ENCODE peak calls at places on chromosomes 12 and 14, in nine cellular contexts. T is tibial artery, S is PC-9, U is gastrocnemius medialis, B is BE2C, P is colonic mucosa, N is lower lobe of right lung, M is aorta, Z is astrocyte. V is an unnamed sample. For H3K4me1, the result is how much of the 10 kb centered on the place peaks cover.

GRCh38 chr14:54653764-54654469 is 87.0 kb downstream of the SAMD4A start:
- DNase-seq in B (no peak), S (peak), Z (peak), P (no peak), U (peak), T (peak), M (no peak), N (no peak), V (no peak)

GRCh38 chr14:102931580-102932285 is 9.3 kb downstream of the AMN start:
- DNase-seq in P (no peak), M (peak), S (no peak), U (no peak), B (no peak), Z (no peak), N (peak), T (no peak), V (no peak)

GRCh38 chr14:29320261-29320660 is 553.7 kb downstream of the FOXG1 start:
- DNase-seq in P (no peak), U (no peak), B (no peak), S (no peak), T (no peak), Z (peak), N (no peak), M (no peak), V (no peak)

GRCh38 chr12:124543052-124543590 is 24.3 kb downstream of the NCOR2 start:
- DNase-seq in P (no peak), T (no peak), S (no peak), N (no peak), B (peak), M (no peak), Z (no peak), U (no peak), V (no peak)

GRCh38 chr12:13196302-13196921 is at the start of gene EMP1:
- DNase-seq in S (peak), T (peak), Z (peak), P (peak), M (peak), U (peak), B (no peak), N (peak), V (no peak)

GRCh38 chr14:65229431-65230286 is 127.3 kb upstream of the MAX start:
- DNase-seq in M (peak), T (peak), N (peak), U (no peak), Z (peak), B (peak), S (peak), P (peak), V (no peak)

GRCh38 chr14:51593397-51593796 is 58.3 kb upstream of the FRMD6 start:
- DNase-seq in M (no peak), S (no peak), N (no peak), P (no peak), B (no peak), U (no peak), T (no peak), Z (no peak), V (no peak)

GRCh38 chr14:104553166-104554087 is 26.1 kb upstream of the C14orf180 start:
- DNase-seq in B (peak), N (peak), T (peak), U (no peak), Z (no peak), P (no peak), M (peak), S (no peak), V (no peak)

GRCh38 chr14:60637490-60638452 is 11.5 kb downstream of the SIX1 start:
- DNase-seq in Z (no peak), S (no peak), U (no peak), T (no peak), B (no peak), N (no peak), P (no peak), M (no peak), V (no peak)

GRCh38 chr12:32051511-32052299 is 54.9 kb upstream of the BICD1 start:
- DNase-seq in M (no peak), U (no peak), T (no peak), S (peak), Z (peak), B (no peak), N (no peak), P (no peak), V (no peak)

GRCh38 chr14:36785511-36785910 is 123.9 kb downstream of the PAX9 start:
- DNase-seq in S (no peak), P (no peak), M (no peak), U (no peak), Z (no peak), B (no peak), T (no peak), N (no peak), V (no peak)

GRCh38 chr12:45217846-45218245 is 2.0 kb downstream of the ANO6 start:
- DNase-seq in Z (no peak), T (no peak), M (no peak), P (no peak), N (no peak), U (no peak), S (no peak), B (no peak), V (no peak)

GRCh38 chr12:102652645-102653313 is 172.4 kb upstream of the IGF1 start:
- DNase-seq in Z (no peak), N (no peak), M (no peak), P (no peak), U (no peak), S (no peak), T (no peak), B (no peak), V (no peak)

GRCh38 chr14:32417956-32418552 is 89.0 kb downstream of the AKAP6 start:
- DNase-seq in U (no peak), P (peak), T (no peak), S (peak), Z (peak), M (no peak), B (peak), N (no peak), V (no peak)

GRCh38 chr14:37588667-37588955 is 6.4 kb downstream of the FOXA1 start:
- DNase-seq in P (peak), S (peak), U (no peak), M (no peak), B (no peak), T (no peak), N (no peak), Z (no peak), V (no peak)

GRCh38 chr12:15196678-15197267 is 24.4 kb downstream of the RERG start:
- DNase-seq in M (no peak), U (no peak), B (no peak), T (no peak), P (no peak), S (no peak), N (no peak), Z (no peak), V (no peak)

GRCh38 chr12:21962236-21962635 is 21.0 kb upstream of the ABCC9 start:
- DNase-seq in P (no peak), S (no peak), U (no peak), T (no peak), B (no peak), Z (peak), M (no peak), N (no peak), V (no peak)

GRCh38 chr14:20848316-20848954 is 42.8 kb upstream of the RNASE3 start:
- DNase-seq in B (no peak), T (no peak), Z (peak), M (no peak), P (no peak), U (no peak), N (no peak), S (peak), V (no peak)

GRCh38 chr14:65042731-65043372 is 56.2 kb downstream of the FNTB start:
- DNase-seq in T (no peak), M (no peak), U (no peak), B (no peak), Z (no peak), S (no peak), N (peak), P (no peak), V (no peak)

GRCh38 chr12:49331360-49332222 is 5.4 kb downstream of the C1QL4 start:
- DNase-seq in T (peak), P (peak), Z (peak), B (peak), N (peak), S (no peak), M (peak), U (peak), V (no peak)

GRCh38 chr12:116979109-116979508 is 68.4 kb downstream of the FBXW8 start:
- DNase-seq in T (no peak), U (no peak), N (no peak), M (no peak), S (no peak), P (no peak), B (peak), Z (no peak), V (no peak)

GRCh38 chr12:104201238-104202001 is 14.2 kb upstream of the TXNRD1 start:
- DNase-seq in U (no peak), T (no peak), B (peak), P (peak), S (peak), Z (no peak), N (no peak), M (no peak), V (peak)

GRCh38 chr12:2094597-2094996 is 41.8 kb downstream of the CACNA1C start:
- DNase-seq in S (no peak), Z (no peak), U (no peak), P (no peak), M (no peak), B (no peak), T (no peak), N (no peak), V (no peak)

GRCh38 chr12:2095878-2096277 is 43.1 kb downstream of the CACNA1C start:
- DNase-seq in P (no peak), N (no peak), Z (no peak), S (no peak), B (no peak), U (no peak), M (no peak), T (no peak), V (no peak)

GRCh38 chr12:2092354-2092753 is 39.6 kb downstream of the CACNA1C start:
- DNase-seq in N (no peak), Z (no peak), U (no peak), B (no peak), P (no peak), M (no peak), T (no peak), S (no peak), V (no peak)

GRCh38 chr12:2097617-2098016 is 44.8 kb downstream of the CACNA1C start:
- DNase-seq in Z (no peak), B (no peak), N (no peak), U (no peak), T (peak), M (no peak), S (no peak), P (no peak), V (no peak)

DNA sequence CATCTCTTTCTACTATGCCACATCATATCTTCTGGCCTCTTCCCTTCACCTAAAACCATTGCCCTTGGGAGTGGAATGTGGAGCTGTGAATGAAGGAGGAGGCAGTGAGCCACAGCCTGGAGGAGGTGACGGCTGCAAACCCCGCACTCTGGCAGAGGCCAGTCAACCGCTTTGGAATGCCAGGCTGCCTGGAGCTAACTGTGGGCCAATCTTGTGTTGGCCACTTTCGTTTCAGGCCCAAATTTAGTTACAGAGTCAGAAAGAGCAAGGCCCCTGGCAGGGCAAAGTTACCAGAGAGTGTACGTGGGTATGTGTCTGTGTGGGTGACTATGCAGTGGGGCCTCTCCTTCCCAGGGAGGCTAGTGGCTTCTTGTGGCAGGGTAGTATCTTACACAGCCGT is 40.1 kb downstream of the CACNA1C start:
- DNase-seq in U (no peak), P (no peak), M (peak), S (no peak), Z (peak), B (no peak), N (no peak), T (peak), V (no peak)
- H3K4me1 ChIP-seq in U (under half), P (under half), M (under half), S (under half), Z (under half), B (under half), N (under half), T (under half), V (under half)

DNA sequence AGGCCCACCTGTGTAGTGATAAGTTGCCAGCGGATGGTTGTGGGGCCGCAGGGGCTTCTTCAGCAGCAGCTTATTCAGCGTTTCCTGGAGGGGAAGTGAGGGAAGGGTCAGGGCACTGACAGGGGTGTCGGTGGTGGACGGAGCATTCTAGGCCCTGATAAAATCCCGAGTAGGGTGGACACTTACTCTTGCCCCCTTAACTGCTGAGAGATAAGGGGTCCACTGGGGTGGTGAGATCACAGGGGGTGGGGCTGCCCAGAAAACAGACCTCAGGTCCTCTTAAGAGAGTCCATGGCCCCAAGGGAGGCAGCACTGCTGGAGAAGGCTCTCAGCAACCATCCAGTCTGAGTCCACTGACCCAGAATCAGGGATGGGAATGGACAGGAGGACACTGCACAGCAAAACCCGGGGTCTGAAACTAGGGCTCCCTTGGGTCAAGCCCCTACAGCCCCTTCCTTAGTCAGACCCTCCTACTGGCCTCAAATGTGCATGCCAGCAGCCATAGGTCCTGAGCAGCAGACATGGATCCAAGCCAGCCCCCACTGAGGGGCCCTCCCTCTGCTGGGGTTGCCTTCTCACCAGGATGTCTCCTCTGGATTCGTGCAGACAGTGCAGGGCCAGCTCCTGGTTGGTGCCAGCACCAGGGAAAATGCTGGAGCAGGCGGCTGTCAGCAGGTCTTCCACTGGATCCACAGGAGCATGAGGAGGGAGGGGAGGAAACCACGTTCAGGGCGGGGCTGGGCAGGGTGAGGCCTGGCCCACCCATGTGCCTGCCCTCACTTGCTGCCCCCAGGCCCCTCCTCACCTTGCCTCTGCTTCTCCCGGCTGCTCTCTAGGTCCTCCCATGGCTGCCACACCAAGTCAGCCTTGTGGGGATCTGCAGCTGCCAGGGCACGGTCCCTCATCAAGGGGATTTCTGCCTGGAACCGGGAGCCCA is 12.1 kb upstream of the PNMA1 start:
- DNase-seq in B (no peak), Z (no peak), U (peak), T (peak), P (no peak), N (no peak), M (no peak), S (no peak), V (no peak)
- H3K4me1 ChIP-seq in B (under half), Z (half or more), U (half or more), T (under half), P (under half), N (half or more), M (under half), S (half or more), V (under half)

DNA sequence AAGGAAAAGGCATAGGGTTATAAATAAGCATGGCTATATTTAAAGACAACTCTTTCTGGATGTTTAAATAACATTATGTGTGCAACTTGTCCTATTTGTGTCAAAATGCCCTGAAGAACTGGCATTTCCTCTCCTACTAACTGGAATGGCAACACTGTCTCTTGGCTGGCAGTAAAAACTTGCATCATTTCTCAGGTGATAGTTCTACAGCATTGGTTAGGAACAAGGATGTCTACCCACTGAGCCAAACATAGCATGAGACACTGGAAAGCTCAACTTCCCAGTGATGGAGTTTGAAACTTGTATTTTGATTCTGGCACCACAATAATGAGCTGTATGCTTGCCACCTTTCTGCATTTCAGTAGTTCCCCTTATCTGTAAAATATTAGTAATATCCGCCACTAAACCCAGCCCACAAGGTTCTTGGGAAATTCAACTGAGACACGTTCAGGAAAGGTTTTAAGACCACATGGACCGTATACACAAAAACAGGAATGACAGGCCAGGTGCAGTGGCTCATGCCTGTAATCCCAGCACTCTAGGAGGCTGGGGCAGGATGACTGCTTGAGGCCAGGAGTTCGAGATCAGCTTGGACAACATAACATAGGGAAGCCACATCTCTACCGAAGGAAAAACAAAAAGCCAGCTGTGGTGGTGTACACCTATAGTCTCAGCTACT is 5.1 kb downstream of the SLC38A2 start:
- DNase-seq in N (no peak), B (no peak), Z (no peak), S (no peak), U (no peak), T (no peak), M (no peak), P (no peak), V (no peak)
- H3K4me1 ChIP-seq in N (half or more), B (under half), Z (under half), S (half or more), U (half or more), T (under half), M (under half), P (under half), V (under half)

GRCh38 chr12:53299454-53300180 is at the start of gene MYG1:
- DNase-seq in M (peak), S (peak), P (peak), T (peak), Z (peak), U (peak), N (peak), B (peak), V (peak)

GRCh38 chr12:53295891-53296219 is 513 bp downstream of the PFDN5 start:
- DNase-seq in N (no peak), T (no peak), S (no peak), U (no peak), M (no peak), Z (no peak), P (no peak), B (no peak), V (no peak)

GRCh38 chr12:53300187-53300586 is 692 bp downstream of the MYG1 start:
- DNase-seq in T (no peak), N (no peak), Z (peak), S (no peak), P (no peak), B (no peak), U (no peak), M (no peak), V (no peak)

GRCh38 chr12:53298154-53298553 is 1.3 kb upstream of the MYG1 start:
- DNase-seq in S (no peak), Z (peak), M (no peak), P (no peak), N (no peak), T (no peak), U (no peak), B (no peak), V (no peak)

DNA sequence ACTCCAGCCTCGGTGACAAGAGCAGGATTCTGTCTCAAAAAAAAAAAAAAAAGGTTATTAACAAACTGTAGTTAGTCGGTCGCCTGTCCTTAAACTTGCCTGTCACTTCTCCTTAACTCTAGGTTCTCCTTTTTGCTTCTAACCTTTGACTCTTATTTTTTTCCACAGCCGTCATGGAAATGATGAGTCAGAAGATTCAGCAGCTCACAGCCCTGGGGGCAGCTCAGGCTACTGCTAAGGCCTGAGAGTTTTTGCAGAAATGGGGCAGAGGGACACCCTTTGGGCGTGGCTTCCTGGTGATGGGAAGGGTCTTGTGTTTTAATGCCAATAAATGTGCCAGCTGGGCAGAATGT is 418 bp upstream of the MYG1 start:
- DNase-seq in P (no peak), Z (peak), T (no peak), M (no peak), N (peak), B (no peak), S (peak), U (no peak), V (no peak)
- H3K4me1 ChIP-seq in P (under half), Z (under half), T (under half), M (under half), N (half or more), B (under half), S (half or more), U (under half), V (under half)

GRCh38 chr14:56131004-56131864 is 13.0 kb downstream of the PELI2 start:
- DNase-seq in P (no peak), S (no peak), N (no peak), T (no peak), U (no peak), B (peak), Z (no peak), M (no peak), V (no peak)

GRCh38 chr14:56133547-56133946 is 15.3 kb downstream of the PELI2 start:
- DNase-seq in U (no peak), N (no peak), B (no peak), M (no peak), P (no peak), S (no peak), T (no peak), Z (no peak), V (no peak)

GRCh38 chr14:56129941-56130340 is 11.7 kb downstream of the PELI2 start:
- DNase-seq in T (no peak), M (no peak), S (no peak), Z (no peak), P (no peak), B (no peak), U (no peak), N (no peak), V (no peak)

GRCh38 chr14:56135001-56135400 is 16.8 kb downstream of the PELI2 start:
- DNase-seq in T (no peak), B (peak), S (no peak), U (no peak), Z (no peak), P (no peak), N (peak), M (no peak), V (no peak)

GRCh38 chr14:56131865-56132830 is 13.9 kb downstream of the PELI2 start:
- DNase-seq in B (peak), T (no peak), P (no peak), Z (no peak), S (no peak), U (no peak), N (no peak), M (no peak), V (no peak)
- H3K4me1 ChIP-seq in B (under half), T (under half), P (under half), Z (under half), S (under half), U (under half), N (under half), M (under half), V (under half)

DNA sequence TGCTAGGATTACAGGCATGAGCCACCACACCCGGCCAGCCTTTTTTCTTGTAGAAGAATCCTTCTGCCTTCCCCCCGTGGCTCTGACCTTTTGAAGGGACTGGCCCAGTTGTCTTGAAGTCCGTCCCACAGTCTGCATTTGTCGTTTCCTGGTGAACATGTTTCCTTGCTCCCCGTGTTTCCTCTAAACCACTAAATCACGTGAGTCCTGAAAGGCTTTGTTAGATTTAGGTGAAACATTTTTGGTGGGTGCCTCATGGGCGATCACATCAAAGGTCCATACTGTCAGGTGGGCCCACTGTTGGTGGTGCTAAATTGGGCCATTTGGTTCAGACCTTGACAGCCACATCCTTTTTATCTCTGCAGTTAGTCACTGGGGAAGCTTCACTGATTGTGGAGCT is 26.3 kb downstream of the MLXIP start:
- DNase-seq in Z (no peak), B (no peak), P (no peak), T (no peak), S (no peak), N (no peak), U (no peak), M (no peak), V (no peak)
- H3K4me1 ChIP-seq in Z (under half), B (under half), P (under half), T (under half), S (under half), N (half or more), U (half or more), M (under half), V (under half)